ENCODE peak calls at places on chromosome 21, in five cellular contexts. S, U, B, W and J are unnamed samples.

GRCh38 chr21:30268608-30269197 is 14.0 kb downstream of the KRTAP24-1 start:
- DNase-seq in S (no peak), W (no peak), U (no peak), B (no peak), J (no peak)

GRCh38 chr21:42878678-42878992 is 704 bp downstream of the WDR4 start:
- DNase-seq in S (no peak), B (no peak), W (no peak), U (no peak), J (no peak)

GRCh38 chr21:19508442-19508841 is 1104.9 kb upstream of the TMPRSS15 start:
- DNase-seq in W (no peak), B (no peak), S (no peak), U (no peak), J (no peak)

GRCh38 chr21:31181089-31181757 is 142.9 kb upstream of the KRTAP19-8 start:
- DNase-seq in S (no peak), W (peak; percentile 64), B (no peak), U (no peak), J (no peak)

GRCh38 chr21:35491114-35491513 is 442.0 kb upstream of the RUNX1 start:
- DNase-seq in B (no peak), U (no peak), S (no peak), W (no peak), J (no peak)

GRCh38 chr21:23398726-23399125 is 2208.6 kb downstream of the MRPL39 start:
- DNase-seq in B (no peak), W (no peak), U (no peak), S (no peak), J (no peak)

GRCh38 chr21:45292399-45293213 is 4.9 kb upstream of the POFUT2 start:
- DNase-seq in U (peak; percentile 72), W (peak; percentile 69), S (peak; percentile 93), B (peak; percentile 70), J (peak; percentile 72)

GRCh38 chr21:28104346-28104745 is 888.3 kb downstream of the LTN1 start:
- DNase-seq in W (no peak), U (no peak), S (no peak), B (no peak), J (no peak)

GRCh38 chr21:37551406-37552355 is 185.1 kb downstream of the DYRK1A start:
- DNase-seq in U (no peak), B (no peak), S (no peak), W (no peak), J (no peak)

GRCh38 chr21:14438204-14438603 is 55.3 kb upstream of the HSPA13 start:
- DNase-seq in S (no peak), B (no peak), U (no peak), W (no peak), J (no peak)

GRCh38 chr21:17784604-17785402 is 34.4 kb downstream of the C21orf91 start:
- DNase-seq in W (no peak), U (no peak), B (no peak), S (no peak), J (no peak)

GRCh38 chr21:41642399-41642798 is 124.5 kb downstream of the RIPK4 start:
- DNase-seq in W (no peak), U (no peak), S (no peak), B (no peak), J (no peak)

GRCh38 chr21:42650033-42650370 is 3.4 kb upstream of the PDE9A start:
- DNase-seq in B (no peak), U (no peak), W (no peak), S (peak; percentile 30), J (no peak)

GRCh38 chr21:21196848-21197247 is 198.6 kb downstream of the NCAM2 start:
- DNase-seq in S (no peak), W (no peak), U (no peak), B (no peak), J (no peak)

GRCh38 chr21:15367061-15367626 is 302.3 kb upstream of the NRIP1 start:
- DNase-seq in U (no peak), W (no peak), B (no peak), S (no peak), J (no peak)

GRCh38 chr21:41497836-41498235 is 10.1 kb downstream of the TMPRSS2 start:
- DNase-seq in S (no peak), W (no peak), U (no peak), B (no peak), J (no peak)

GRCh38 chr21:15282666-15283065 is 217.9 kb upstream of the NRIP1 start:
- DNase-seq in S (no peak), B (no peak), U (no peak), W (no peak), J (no peak)

GRCh38 chr21:45554477-45555175 is 12.4 kb upstream of the SLC19A1 start:
- DNase-seq in S (peak; percentile 88), U (peak; percentile 92), W (peak; percentile 92), B (no peak), J (peak; percentile 88)

GRCh38 chr21:34132905-34133304 is 59.5 kb downstream of the MRPS6 start:
- DNase-seq in B (no peak), W (no peak), U (no peak), S (no peak), J (no peak)

GRCh38 chr21:8991088-8991907 is 1530.1 kb upstream of the TPTE start:
- DNase-seq in U (no peak), B (no peak), S (no peak), W (no peak), J (no peak)

GRCh38 chr21:34093083-34093482 is 19.7 kb downstream of the MRPS6 start:
- DNase-seq in S (no peak), U (no peak), B (no peak), W (no peak), J (no peak)

GRCh38 chr21:39630827-39631226 is 18.1 kb downstream of the B3GALT5 start:
- DNase-seq in B (no peak), S (no peak), W (no peak), U (no peak), J (no peak)

GRCh38 chr21:33971492-33972013 is 55.9 kb upstream of the ATP5PO start:
- DNase-seq in S (no peak), W (no peak), U (no peak), B (no peak), J (no peak)

GRCh38 chr21:15272591-15272990 is 207.8 kb upstream of the NRIP1 start:
- DNase-seq in S (no peak), U (no peak), B (no peak), W (no peak), J (no peak)

GRCh38 chr21:44742418-44743153 is 31.2 kb upstream of the TSPEAR start:
- DNase-seq in B (no peak), S (no peak), U (no peak), W (peak; percentile 33), J (peak; percentile 12)

GRCh38 chr21:42336065-42336464 is 14.7 kb downstream of the TFF2 start:
- DNase-seq in S (no peak), W (no peak), B (no peak), U (no peak), J (no peak)

GRCh38 chr21:17782051-17782450 is 37.1 kb downstream of the C21orf91 start:
- DNase-seq in U (no peak), B (no peak), W (peak; percentile 42), S (no peak), J (no peak)

GRCh38 chr21:44551290-44552015 is at the start of gene KRTAP10-2:
- DNase-seq in W (no peak), B (no peak), S (no peak), U (no peak), J (no peak)

GRCh38 chr21:15051652-15052554 is 12.9 kb downstream of the NRIP1 start:
- DNase-seq in B (no peak), U (no peak), W (no peak), S (no peak), J (no peak)

GRCh38 chr21:42215942-42216725 is 2.8 kb upstream of the ABCG1 start:
- DNase-seq in U (no peak), S (no peak), W (no peak), B (no peak), J (no peak)

GRCh38 chr21:32941263-32941662 is 84.5 kb upstream of the OLIG2 start:
- DNase-seq in W (no peak), S (no peak), B (no peak), U (no peak), J (no peak)

GRCh38 chr21:41217656-41218380 is 49.9 kb downstream of the BACE2 start:
- DNase-seq in U (no peak), S (peak; percentile 83), B (peak; percentile 49), W (no peak), J (no peak)